ENCODE peak calls at places on chromosome 9, in six cellular contexts. One of them, this sample, is unnamed.

GRCh38 chr9:132597073-132597775 is 14.8 kb downstream of the BARHL1 start:
- DNase-seq in MV-4-11: peak; percentile 95
- DNase-seq in right lobe of liver: no peak
- DNase-seq in activated T-cell treated with anti-CD3 and anti-CD28 coated beads for 1 hour: no peak
- DNase-seq in Right ventricle myocardium inferior: peak; percentile 85
- DNase-seq in A549: no peak
- DNase-seq in this sample: no peak

GRCh38 chr9:77953590-77953989 is 78.0 kb downstream of the GNAQ start:
- DNase-seq in MV-4-11: peak; percentile 36
- DNase-seq in Right ventricle myocardium inferior: no peak
- DNase-seq in right lobe of liver: no peak
- DNase-seq in activated T-cell treated with anti-CD3 and anti-CD28 coated beads for 1 hour: no peak
- DNase-seq in A549: no peak
- DNase-seq in this sample: no peak

GRCh38 chr9:133733421-133734250 is 4.5 kb downstream of the SARDH start:
- DNase-seq in activated T-cell treated with anti-CD3 and anti-CD28 coated beads for 1 hour: no peak
- DNase-seq in MV-4-11: no peak
- DNase-seq in Right ventricle myocardium inferior: no peak
- DNase-seq in A549: no peak
- DNase-seq in right lobe of liver: peak; percentile 54
- DNase-seq in this sample: no peak

GRCh38 chr9:138057726-138058125 is 180.1 kb downstream of the CACNA1B start:
- DNase-seq in MV-4-11: no peak
- DNase-seq in A549: no peak
- DNase-seq in Right ventricle myocardium inferior: no peak
- DNase-seq in activated T-cell treated with anti-CD3 and anti-CD28 coated beads for 1 hour: no peak
- DNase-seq in right lobe of liver: peak; percentile 15
- DNase-seq in this sample: no peak

GRCh38 chr9:87665516-87665915 is 60.4 kb upstream of the CTSL start:
- DNase-seq in MV-4-11: no peak
- DNase-seq in right lobe of liver: no peak
- DNase-seq in A549: no peak
- DNase-seq in activated T-cell treated with anti-CD3 and anti-CD28 coated beads for 1 hour: no peak
- DNase-seq in Right ventricle myocardium inferior: no peak
- DNase-seq in this sample: no peak

GRCh38 chr9:104914458-104914857 is 13.5 kb downstream of the ABCA1 start:
- DNase-seq in A549: no peak
- DNase-seq in right lobe of liver: no peak
- DNase-seq in MV-4-11: no peak
- DNase-seq in activated T-cell treated with anti-CD3 and anti-CD28 coated beads for 1 hour: no peak
- DNase-seq in Right ventricle myocardium inferior: no peak
- DNase-seq in this sample: no peak

GRCh38 chr9:101242651-101243050 is 142.2 kb downstream of the BAAT start:
- DNase-seq in right lobe of liver: no peak
- DNase-seq in A549: no peak
- DNase-seq in MV-4-11: no peak
- DNase-seq in activated T-cell treated with anti-CD3 and anti-CD28 coated beads for 1 hour: no peak
- DNase-seq in Right ventricle myocardium inferior: no peak
- DNase-seq in this sample: no peak

GRCh38 chr9:91714020-91714721 is 235.9 kb downstream of the ROR2 start:
- DNase-seq in A549: peak; percentile 64
- DNase-seq in MV-4-11: no peak
- DNase-seq in activated T-cell treated with anti-CD3 and anti-CD28 coated beads for 1 hour: no peak
- DNase-seq in right lobe of liver: no peak
- DNase-seq in Right ventricle myocardium inferior: no peak
- DNase-seq in this sample: no peak

GRCh38 chr9:118630931-118631595 is 738.2 kb downstream of the BRINP1 start:
- DNase-seq in activated T-cell treated with anti-CD3 and anti-CD28 coated beads for 1 hour: no peak
- DNase-seq in A549: no peak
- DNase-seq in Right ventricle myocardium inferior: no peak
- DNase-seq in MV-4-11: no peak
- DNase-seq in right lobe of liver: no peak
- DNase-seq in this sample: no peak

GRCh38 chr9:89743576-89744254 is 138.9 kb downstream of the GADD45G start:
- DNase-seq in right lobe of liver: no peak
- DNase-seq in activated T-cell treated with anti-CD3 and anti-CD28 coated beads for 1 hour: peak; percentile 36
- DNase-seq in A549: no peak
- DNase-seq in Right ventricle myocardium inferior: no peak
- DNase-seq in MV-4-11: peak; percentile 80
- DNase-seq in this sample: peak; percentile 61

GRCh38 chr9:131012023-131012334 is 3.0 kb downstream of the LAMC3 start:
- DNase-seq in A549: no peak
- DNase-seq in right lobe of liver: no peak
- DNase-seq in MV-4-11: no peak
- DNase-seq in activated T-cell treated with anti-CD3 and anti-CD28 coated beads for 1 hour: no peak
- DNase-seq in Right ventricle myocardium inferior: no peak
- DNase-seq in this sample: no peak

GRCh38 chr9:122389799-122390481 is 19.1 kb downstream of the PTGS1 start:
- DNase-seq in right lobe of liver: no peak
- DNase-seq in A549: no peak
- DNase-seq in Right ventricle myocardium inferior: no peak
- DNase-seq in MV-4-11: peak; percentile 87
- DNase-seq in activated T-cell treated with anti-CD3 and anti-CD28 coated beads for 1 hour: no peak
- DNase-seq in this sample: no peak

GRCh38 chr9:134245179-134245578 is 80.8 kb upstream of the RNU6ATAC start:
- DNase-seq in activated T-cell treated with anti-CD3 and anti-CD28 coated beads for 1 hour: no peak
- DNase-seq in Right ventricle myocardium inferior: peak; percentile 41
- DNase-seq in A549: no peak
- DNase-seq in right lobe of liver: peak; percentile 39
- DNase-seq in MV-4-11: no peak
- DNase-seq in this sample: no peak

GRCh38 chr9:112086627-112087026 is 88.5 kb downstream of the SUSD1 start:
- DNase-seq in MV-4-11: no peak
- DNase-seq in right lobe of liver: no peak
- DNase-seq in activated T-cell treated with anti-CD3 and anti-CD28 coated beads for 1 hour: no peak
- DNase-seq in Right ventricle myocardium inferior: no peak
- DNase-seq in A549: peak; percentile 52
- DNase-seq in this sample: no peak

GRCh38 chr9:38227656-38228055 is 158.6 kb upstream of the SHB start:
- DNase-seq in Right ventricle myocardium inferior: no peak
- DNase-seq in MV-4-11: peak; percentile 24
- DNase-seq in right lobe of liver: no peak
- DNase-seq in A549: no peak
- DNase-seq in activated T-cell treated with anti-CD3 and anti-CD28 coated beads for 1 hour: peak; percentile 4
- DNase-seq in this sample: no peak

GRCh38 chr9:38344566-38345324 is 47.8 kb upstream of the ALDH1B1 start:
- DNase-seq in A549: no peak
- DNase-seq in MV-4-11: no peak
- DNase-seq in right lobe of liver: no peak
- DNase-seq in activated T-cell treated with anti-CD3 and anti-CD28 coated beads for 1 hour: no peak
- DNase-seq in Right ventricle myocardium inferior: no peak
- DNase-seq in this sample: no peak

GRCh38 chr9:79581794-79582193 is 10.0 kb downstream of the TLE4 start:
- DNase-seq in MV-4-11: peak; percentile 36
- DNase-seq in activated T-cell treated with anti-CD3 and anti-CD28 coated beads for 1 hour: no peak
- DNase-seq in A549: peak; percentile 11
- DNase-seq in right lobe of liver: no peak
- DNase-seq in Right ventricle myocardium inferior: no peak
- DNase-seq in this sample: peak; percentile 20

GRCh38 chr9:136100700-136101614 is 5.9 kb upstream of the NACC2 start:
- DNase-seq in MV-4-11: no peak
- DNase-seq in A549: peak; percentile 56
- DNase-seq in Right ventricle myocardium inferior: no peak
- DNase-seq in activated T-cell treated with anti-CD3 and anti-CD28 coated beads for 1 hour: no peak
- DNase-seq in right lobe of liver: no peak
- DNase-seq in this sample: no peak

GRCh38 chr9:69549310-69550202 is 122.6 kb downstream of the APBA1 start:
- DNase-seq in activated T-cell treated with anti-CD3 and anti-CD28 coated beads for 1 hour: no peak
- DNase-seq in MV-4-11: peak; percentile 27
- DNase-seq in A549: peak; percentile 49
- DNase-seq in right lobe of liver: no peak
- DNase-seq in Right ventricle myocardium inferior: no peak
- DNase-seq in this sample: peak; percentile 8

GRCh38 chr9:111525056-111525977 is at the start of gene ZNF483:
- DNase-seq in Right ventricle myocardium inferior: peak; percentile 84
- DNase-seq in activated T-cell treated with anti-CD3 and anti-CD28 coated beads for 1 hour: peak; percentile 61
- DNase-seq in right lobe of liver: peak; percentile 69
- DNase-seq in MV-4-11: no peak
- DNase-seq in A549: peak; percentile 89
- DNase-seq in this sample: peak; percentile 84

GRCh38 chr9:133304158-133304470 is 29.1 kb upstream of the ABO start:
- DNase-seq in Right ventricle myocardium inferior: no peak
- DNase-seq in A549: no peak
- DNase-seq in right lobe of liver: no peak
- DNase-seq in MV-4-11: no peak
- DNase-seq in activated T-cell treated with anti-CD3 and anti-CD28 coated beads for 1 hour: no peak
- DNase-seq in this sample: no peak

GRCh38 chr9:110986529-110986928 is 51.7 kb downstream of the LPAR1 start:
- DNase-seq in right lobe of liver: no peak
- DNase-seq in A549: no peak
- DNase-seq in Right ventricle myocardium inferior: no peak
- DNase-seq in activated T-cell treated with anti-CD3 and anti-CD28 coated beads for 1 hour: no peak
- DNase-seq in MV-4-11: peak; percentile 70
- DNase-seq in this sample: no peak

GRCh38 chr9:101711330-101711941 is 27.0 kb downstream of the GRIN3A start:
- DNase-seq in activated T-cell treated with anti-CD3 and anti-CD28 coated beads for 1 hour: peak; percentile 1
- DNase-seq in MV-4-11: peak; percentile 11
- DNase-seq in Right ventricle myocardium inferior: no peak
- DNase-seq in A549: peak; percentile 28
- DNase-seq in right lobe of liver: no peak
- DNase-seq in this sample: no peak

GRCh38 chr9:111197251-111197650 is 132.8 kb downstream of the OR2K2 start:
- DNase-seq in MV-4-11: no peak
- DNase-seq in Right ventricle myocardium inferior: no peak
- DNase-seq in activated T-cell treated with anti-CD3 and anti-CD28 coated beads for 1 hour: no peak
- DNase-seq in right lobe of liver: no peak
- DNase-seq in A549: no peak
- DNase-seq in this sample: no peak

GRCh38 chr9:116190997-116191396 is 37.4 kb downstream of the PAPPA start:
- DNase-seq in MV-4-11: no peak
- DNase-seq in Right ventricle myocardium inferior: no peak
- DNase-seq in A549: no peak
- DNase-seq in activated T-cell treated with anti-CD3 and anti-CD28 coated beads for 1 hour: no peak
- DNase-seq in right lobe of liver: no peak
- DNase-seq in this sample: no peak

GRCh38 chr9:123368023-123368422 is 12.0 kb downstream of the CRB2 start:
- DNase-seq in activated T-cell treated with anti-CD3 and anti-CD28 coated beads for 1 hour: no peak
- DNase-seq in A549: no peak
- DNase-seq in MV-4-11: no peak
- DNase-seq in Right ventricle myocardium inferior: no peak
- DNase-seq in right lobe of liver: no peak
- DNase-seq in this sample: no peak

GRCh38 chr9:20139755-20140154 is 350.9 kb upstream of the SLC24A2 start:
- DNase-seq in MV-4-11: no peak
- DNase-seq in A549: no peak
- DNase-seq in activated T-cell treated with anti-CD3 and anti-CD28 coated beads for 1 hour: no peak
- DNase-seq in right lobe of liver: no peak
- DNase-seq in Right ventricle myocardium inferior: no peak
- DNase-seq in this sample: no peak

GRCh38 chr9:136191549-136192286 is 13.2 kb downstream of the LHX3 start:
- DNase-seq in Right ventricle myocardium inferior: peak; percentile 4
- DNase-seq in right lobe of liver: no peak
- DNase-seq in A549: no peak
- DNase-seq in MV-4-11: no peak
- DNase-seq in activated T-cell treated with anti-CD3 and anti-CD28 coated beads for 1 hour: no peak
- DNase-seq in this sample: no peak

GRCh38 chr9:87269777-87270176 is 227.9 kb upstream of the DAPK1 start:
- DNase-seq in right lobe of liver: no peak
- DNase-seq in MV-4-11: no peak
- DNase-seq in Right ventricle myocardium inferior: no peak
- DNase-seq in A549: no peak
- DNase-seq in activated T-cell treated with anti-CD3 and anti-CD28 coated beads for 1 hour: no peak
- DNase-seq in this sample: no peak

GRCh38 chr9:98144076-98144475 is 25.1 kb upstream of the TRIM14 start:
- DNase-seq in Right ventricle myocardium inferior: no peak
- DNase-seq in A549: no peak
- DNase-seq in right lobe of liver: no peak
- DNase-seq in activated T-cell treated with anti-CD3 and anti-CD28 coated beads for 1 hour: no peak
- DNase-seq in MV-4-11: no peak
- DNase-seq in this sample: no peak

GRCh38 chr9:70407081-70407503 is 7.4 kb downstream of the KLF9 start:
- DNase-seq in right lobe of liver: no peak
- DNase-seq in Right ventricle myocardium inferior: no peak
- DNase-seq in MV-4-11: no peak
- DNase-seq in A549: peak; percentile 35
- DNase-seq in activated T-cell treated with anti-CD3 and anti-CD28 coated beads for 1 hour: no peak
- DNase-seq in this sample: no peak

GRCh38 chr9:8734760-8735159 is 935.2 kb upstream of the DMAC1 start:
- DNase-seq in activated T-cell treated with anti-CD3 and anti-CD28 coated beads for 1 hour: no peak
- DNase-seq in right lobe of liver: no peak
- DNase-seq in MV-4-11: no peak
- DNase-seq in Right ventricle myocardium inferior: no peak
- DNase-seq in A549: peak; percentile 44
- DNase-seq in this sample: no peak

GRCh38 chr9:87787735-87788134 is 61.8 kb downstream of the CTSL start:
- DNase-seq in MV-4-11: peak; percentile 25
- DNase-seq in right lobe of liver: no peak
- DNase-seq in A549: peak; percentile 25
- DNase-seq in activated T-cell treated with anti-CD3 and anti-CD28 coated beads for 1 hour: no peak
- DNase-seq in Right ventricle myocardium inferior: no peak
- DNase-seq in this sample: no peak

GRCh38 chr9:125255781-125256391 is 5.7 kb upstream of the GAPVD1 start:
- DNase-seq in right lobe of liver: peak; percentile 9
- DNase-seq in MV-4-11: peak; percentile 12
- DNase-seq in activated T-cell treated with anti-CD3 and anti-CD28 coated beads for 1 hour: no peak
- DNase-seq in Right ventricle myocardium inferior: no peak
- DNase-seq in A549: peak; percentile 39
- DNase-seq in this sample: no peak

GRCh38 chr9:121651295-121652036 is at the start of gene DAB2IP:
- DNase-seq in MV-4-11: no peak
- DNase-seq in Right ventricle myocardium inferior: no peak
- DNase-seq in A549: no peak
- DNase-seq in activated T-cell treated with anti-CD3 and anti-CD28 coated beads for 1 hour: no peak
- DNase-seq in right lobe of liver: peak; percentile 77
- DNase-seq in this sample: no peak

GRCh38 chr9:122186777-122187176 is 27.1 kb downstream of the MORN5 start:
- DNase-seq in activated T-cell treated with anti-CD3 and anti-CD28 coated beads for 1 hour: no peak
- DNase-seq in right lobe of liver: no peak
- DNase-seq in MV-4-11: no peak
- DNase-seq in A549: no peak
- DNase-seq in Right ventricle myocardium inferior: no peak
- DNase-seq in this sample: no peak

GRCh38 chr9:88892729-88893128 is 98.5 kb upstream of the S1PR3 start:
- DNase-seq in MV-4-11: no peak
- DNase-seq in A549: no peak
- DNase-seq in activated T-cell treated with anti-CD3 and anti-CD28 coated beads for 1 hour: no peak
- DNase-seq in right lobe of liver: no peak
- DNase-seq in Right ventricle myocardium inferior: no peak
- DNase-seq in this sample: no peak

GRCh38 chr9:136283291-136284235 is 20.3 kb downstream of the CCDC187 start:
- DNase-seq in A549: peak; percentile 78
- DNase-seq in activated T-cell treated with anti-CD3 and anti-CD28 coated beads for 1 hour: peak; percentile 57
- DNase-seq in Right ventricle myocardium inferior: peak; percentile 88
- DNase-seq in MV-4-11: peak; percentile 51
- DNase-seq in right lobe of liver: peak; percentile 81
- DNase-seq in this sample: peak; percentile 64

This sample was measured in CD4-positive, alpha-beta T cell.